ENCODE peak calls at places on chromosomes 2 and 18, in five cellular contexts. R is tibial nerve, X is GM23338, C is kidney, M is endodermal cell. J is an unnamed sample.

GRCh38 chr2:216589779-216590178 is 43.4 kb upstream of the IGFBP2 start:
- DNase-seq in R (no peak), X (no peak), C (no peak), M (no peak), J (no peak)

GRCh38 chr2:114598329-114598728 is 155.9 kb downstream of the DPP10 start:
- DNase-seq in R (no peak), X (no peak), C (no peak), M (no peak), J (no peak)

GRCh38 chr2:217361491-217361890 is 501.6 kb upstream of the TNP1 start:
- DNase-seq in R (no peak), X (no peak), C (no peak), M (no peak), J (no peak)

GRCh38 chr18:12478269-12479057 is 70.7 kb downstream of the PRELID3A start:
- DNase-seq in R (no peak), X (peak), C (no peak), M (no peak), J (no peak)

GRCh38 chr2:23414876-23415275 is 29.9 kb downstream of the KLHL29 start:
- DNase-seq in R (no peak), X (peak), C (no peak), M (peak), J (no peak)

GRCh38 chr2:38737925-38738324 is 13.2 kb downstream of the SRSF7 start:
- DNase-seq in R (no peak), X (no peak), C (no peak), M (no peak), J (no peak)

GRCh38 chr2:4673025-4673489 is 969.7 kb downstream of the DCDC2C start:
- DNase-seq in R (no peak), X (peak), C (no peak), M (no peak), J (no peak)

GRCh38 chr2:135985826-135986393 is 484 bp upstream of the DARS1 start:
- DNase-seq in R (no peak), X (no peak), C (no peak), M (no peak), J (peak)

GRCh38 chr2:190791347-190791982 is 89.2 kb upstream of the GLS start:
- DNase-seq in R (peak), X (no peak), C (peak), M (peak), J (no peak)

GRCh38 chr2:212832211-212833195 is 293.9 kb upstream of the ERBB4 start:
- DNase-seq in R (no peak), X (no peak), C (peak), M (no peak), J (peak)

GRCh38 chr2:165401285-165401852 is 68.1 kb upstream of the CSRNP3 start:
- DNase-seq in R (peak), X (peak), C (no peak), M (no peak), J (no peak)

GRCh38 chr2:24253303-24253919 is 78.6 kb downstream of the FAM228A start:
- DNase-seq in R (no peak), X (peak), C (no peak), M (no peak), J (no peak)

GRCh38 chr2:37378411-37378810 is 34.0 kb downstream of the QPCT start:
- DNase-seq in R (peak), X (no peak), C (no peak), M (no peak), J (no peak)

GRCh38 chr2:203808041-203808750 is 59.4 kb upstream of the CTLA4 start:
- DNase-seq in R (no peak), X (peak), C (no peak), M (no peak), J (no peak)

GRCh38 chr2:199310654-199311275 is 147.0 kb downstream of the SATB2 start:
- DNase-seq in R (no peak), X (no peak), C (no peak), M (no peak), J (no peak)

GRCh38 chr2:63581266-63581961 is 6.9 kb downstream of the WDPCP start:
- DNase-seq in R (no peak), X (no peak), C (no peak), M (no peak), J (no peak)

GRCh38 chr2:102166189-102166845 is 20.5 kb upstream of the IL1RL2 start:
- DNase-seq in R (peak), X (peak), C (no peak), M (no peak), J (no peak)

GRCh38 chr2:164710252-164710633 is 89.0 kb upstream of the GRB14 start:
- DNase-seq in R (no peak), X (no peak), C (no peak), M (no peak), J (no peak)

GRCh38 chr2:204625135-204625534 is 79.9 kb downstream of the PARD3B start:
- DNase-seq in R (no peak), X (peak), C (no peak), M (no peak), J (no peak)

GRCh38 chr18:31679133-31679731 is 5.1 kb downstream of the B4GALT6 start:
- DNase-seq in R (no peak), X (no peak), C (no peak), M (no peak), J (no peak)

GRCh38 chr2:154306261-154306970 is 392.1 kb upstream of the KCNJ3 start:
- DNase-seq in R (no peak), X (no peak), C (no peak), M (no peak), J (no peak)

GRCh38 chr2:26068602-26069298 is 34.9 kb downstream of the RAB10 start:
- DNase-seq in R (no peak), X (peak), C (no peak), M (no peak), J (peak)

GRCh38 chr18:9249254-9249653 is 85.3 kb upstream of the TWSG1 start:
- DNase-seq in R (no peak), X (no peak), C (no peak), M (no peak), J (no peak)

GRCh38 chr18:55119434-55119833 is 160.2 kb upstream of the CCDC68 start:
- DNase-seq in R (no peak), X (no peak), C (no peak), M (no peak), J (no peak)

GRCh38 chr2:159744363-159744762 is 32.1 kb downstream of the MARCHF7 start:
- DNase-seq in R (no peak), X (no peak), C (no peak), M (no peak), J (no peak)

GRCh38 chr18:76491801-76492668 is 3.0 kb downstream of the ZNF516 start:
- DNase-seq in R (peak), X (peak), C (no peak), M (peak), J (peak)

GRCh38 chr18:37276111-37276510 is 289.5 kb downstream of the CELF4 start:
- DNase-seq in R (no peak), X (no peak), C (no peak), M (no peak), J (no peak)

GRCh38 chr2:97751752-97752151 is 38.4 kb downstream of the ZAP70 start:
- DNase-seq in R (no peak), X (peak), C (no peak), M (no peak), J (no peak)

GRCh38 chr2:12424820-12425219 is 291.9 kb upstream of the TRIB2 start:
- DNase-seq in R (no peak), X (peak), C (no peak), M (no peak), J (no peak)

GRCh38 chr2:157948856-157949255 is 72.7 kb upstream of the ACVR1 start:
- DNase-seq in R (no peak), X (no peak), C (no peak), M (no peak), J (no peak)

GRCh38 chr2:7014201-7014640 is 97.0 kb downstream of the RNF144A start:
- DNase-seq in R (no peak), X (peak), C (no peak), M (peak), J (peak)

GRCh38 chr2:86301711-86302202 is 35.7 kb downstream of the REEP1 start:
- DNase-seq in R (no peak), X (no peak), C (no peak), M (no peak), J (no peak)

GRCh38 chr18:7735194-7735593 is 168.1 kb downstream of the PTPRM start:
- DNase-seq in R (no peak), X (no peak), C (no peak), M (peak), J (no peak)
- TF ChIP-seq CTCF in R (no peak), X (peak), C (peak), M (peak), J (no peak)

GRCh38 chr18:32899819-32900218 is 127.0 kb upstream of the KLHL14 start:
- DNase-seq in R (no peak), X (no peak), C (no peak), M (no peak), J (no peak)
- TF ChIP-seq CTCF in R (no peak), X (no peak), C (no peak), M (peak), J (no peak)

DNA sequence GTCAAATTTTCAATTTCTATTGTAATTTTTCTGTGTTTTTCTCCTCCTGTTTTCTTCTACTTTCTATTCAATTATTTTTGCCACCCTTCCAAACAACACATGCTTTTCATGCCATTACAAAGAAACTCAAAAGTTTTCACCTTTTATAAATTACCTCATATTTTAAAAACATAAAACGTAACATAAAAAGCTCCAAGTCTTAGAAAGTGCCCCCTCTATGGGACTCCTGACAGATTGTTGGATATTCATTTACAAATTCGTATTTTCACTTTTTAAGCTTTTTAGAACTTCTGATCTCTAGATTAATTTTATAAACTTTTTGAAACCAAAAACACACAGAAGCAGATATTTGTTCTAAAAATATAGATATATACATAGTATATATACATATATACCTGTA is 1.6 kb downstream of the COL5A2 start:
- DNase-seq in R (no peak), X (no peak), C (no peak), M (no peak), J (no peak)
- TF ChIP-seq CTCF in R (peak), X (no peak), C (no peak), M (peak), J (no peak)

DNA sequence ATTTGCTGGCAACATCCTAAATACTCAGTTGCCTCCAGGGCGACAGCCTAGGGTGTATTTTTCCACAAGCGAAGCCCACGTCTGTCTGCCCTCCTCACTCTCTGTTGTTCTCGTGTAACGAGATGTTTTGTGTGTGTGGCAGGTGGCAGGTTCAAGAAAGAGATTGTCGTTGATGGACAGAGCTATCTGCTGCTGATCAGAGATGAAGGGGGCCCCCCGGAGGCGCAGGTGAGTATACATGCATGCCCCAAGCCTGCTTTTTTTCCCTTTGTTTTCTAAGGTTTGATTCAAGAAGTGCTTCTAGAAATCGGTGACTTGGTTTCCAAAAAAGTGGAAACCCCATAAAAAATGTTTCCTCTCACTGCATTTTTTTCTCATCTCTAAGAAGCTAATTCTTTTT is 247.0 kb downstream of the AGAP1 start:
- DNase-seq in R (no peak), X (peak), C (no peak), M (peak), J (no peak)
- TF ChIP-seq CTCF in R (no peak), X (peak), C (no peak), M (peak), J (no peak)

DNA sequence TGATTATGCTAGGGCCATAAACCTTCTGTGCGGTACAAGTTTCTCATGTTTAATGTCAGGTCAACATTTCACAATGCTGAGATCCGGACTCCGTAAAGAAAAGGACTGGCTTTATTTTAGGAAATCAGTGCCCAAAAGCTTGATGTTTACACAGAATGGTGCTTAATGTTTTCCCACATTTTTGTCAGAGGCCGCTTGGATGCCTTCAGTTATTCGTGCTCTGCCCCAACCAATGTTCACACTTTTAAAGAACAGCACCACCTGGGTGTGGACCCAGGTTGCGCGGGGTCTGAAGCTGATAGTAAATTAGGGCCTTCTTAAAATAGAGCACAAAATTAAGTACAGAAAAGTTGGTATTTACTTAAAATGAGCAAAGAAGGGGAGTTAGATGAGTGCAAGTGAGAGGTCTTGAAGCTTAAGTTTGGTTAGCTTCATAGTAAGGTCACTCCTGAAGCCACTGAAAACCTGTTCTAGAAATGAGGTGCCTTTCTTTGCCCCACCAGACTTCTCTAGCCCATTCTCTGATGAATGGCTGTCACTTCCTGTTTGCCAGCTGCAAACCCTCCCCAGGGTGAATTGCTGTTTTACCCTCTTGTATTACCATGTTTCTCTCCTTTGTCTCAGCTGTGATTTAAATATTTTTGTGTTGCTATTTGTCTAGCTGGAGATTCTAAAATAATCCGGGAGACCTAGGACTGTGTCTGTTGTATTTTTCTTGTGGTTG is 20.5 kb downstream of the SLC3A1 start:
- DNase-seq in R (no peak), X (peak), C (no peak), M (peak), J (no peak)
- TF ChIP-seq CTCF in R (no peak), X (peak), C (no peak), M (peak), J (no peak)

GRCh38 chr2:105454801-105455485 is 56.1 kb upstream of the FHL2 start:
- DNase-seq in R (peak), X (peak), C (peak), M (peak), J (no peak)
- TF ChIP-seq CTCF in R (peak), X (peak), C (no peak), M (peak), J (no peak)

GRCh38 chr2:54109848-54110247 is 5.6 kb upstream of the ACYP2 start:
- DNase-seq in R (no peak), X (no peak), C (no peak), M (no peak), J (no peak)

GRCh38 chr2:54120950-54121349 is 5.5 kb downstream of the ACYP2 start:
- DNase-seq in R (no peak), X (peak), C (no peak), M (no peak), J (no peak)

GRCh38 chr2:54114936-54115283 is 505 bp upstream of the ACYP2 start:
- DNase-seq in R (no peak), X (no peak), C (no peak), M (no peak), J (no peak)

DNA sequence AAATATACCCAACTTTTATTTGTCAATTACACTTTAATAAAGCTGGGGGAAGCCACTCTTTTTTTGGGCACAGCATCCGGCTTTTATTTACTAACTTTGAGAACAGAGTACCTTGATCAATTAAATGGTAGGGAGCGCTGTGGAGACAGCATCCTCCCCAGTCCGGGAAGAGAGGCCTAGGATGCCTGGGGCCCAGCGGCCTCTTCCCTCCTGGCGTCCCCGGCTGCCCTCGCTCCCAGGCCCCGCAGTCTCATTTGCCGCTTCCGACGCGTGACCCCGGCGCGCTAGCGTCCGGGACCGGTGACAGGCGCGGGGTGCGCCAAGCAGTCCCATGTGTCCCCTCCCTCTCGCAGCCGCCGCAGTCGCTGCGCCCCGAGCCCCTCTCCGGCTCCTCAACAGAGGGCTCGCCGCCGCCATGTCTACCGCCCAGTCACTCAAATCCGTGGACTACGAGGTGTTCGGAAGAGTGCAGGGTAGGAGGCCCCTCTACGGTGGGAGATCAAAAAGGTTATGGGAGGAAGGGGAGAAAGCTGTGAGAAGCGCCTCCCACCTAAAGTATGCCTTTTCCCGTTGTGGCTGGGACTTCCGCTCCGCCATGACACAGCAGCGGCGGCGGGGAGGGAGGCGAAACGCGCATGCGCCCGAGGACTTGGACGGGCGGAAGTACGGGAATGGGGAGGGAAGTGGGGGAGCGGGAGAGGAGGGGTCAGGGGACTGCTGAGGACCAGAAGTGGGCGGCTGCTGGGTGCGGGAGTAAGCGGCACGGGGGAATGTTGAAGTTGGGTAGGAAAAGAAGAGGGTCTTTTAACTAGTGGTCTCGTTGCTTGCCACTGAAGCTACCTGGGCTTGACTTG is at the start of gene ACYP2:
- DNase-seq in R (peak), X (peak), C (peak), M (peak), J (peak)
- TF ChIP-seq CTCF in R (peak), X (peak), C (peak), M (peak), J (no peak)

GRCh38 chr2:133146893-133147292 is 421.4 kb downstream of the NCKAP5 start:
- DNase-seq in R (no peak), X (no peak), C (no peak), M (no peak), J (no peak)
- TF ChIP-seq CTCF in R (no peak), X (no peak), C (no peak), M (no peak), J (no peak)

GRCh38 chr18:58491113-58491696 is 137.7 kb downstream of the ALPK2 start:
- DNase-seq in R (no peak), X (no peak), C (no peak), M (no peak), J (no peak)

GRCh38 chr18:58493070-58493469 is 135.8 kb downstream of the ALPK2 start:
- DNase-seq in R (no peak), X (no peak), C (no peak), M (no peak), J (no peak)

GRCh38 chr18:58490238-58490637 is 138.7 kb downstream of the ALPK2 start:
- DNase-seq in R (no peak), X (no peak), C (no peak), M (no peak), J (no peak)

GRCh38 chr18:58493516-58494253 is 135.2 kb downstream of the ALPK2 start:
- DNase-seq in R (peak), X (peak), C (peak), M (peak), J (peak)

GRCh38 chr18:58491773-58492752 is 136.8 kb downstream of the ALPK2 start:
- DNase-seq in R (no peak), X (no peak), C (no peak), M (no peak), J (no peak)
- TF ChIP-seq CTCF in R (no peak), X (peak), C (no peak), M (peak), J (no peak)